ENCODE peak calls at places on chromosome 3, in ten cellular contexts. One of them, this sample, is unnamed. For H3K4me1 and H3K27me3, the result is how much of the 10 kb centered on the place peaks cover.

GRCh38 chr3:52280046-52280445 is 1.6 kb upstream of the WDR82 start:
- DNase-seq in GM23248: peak
- DNase-seq in psoas muscle: no peak
- DNase-seq in neural progenitor cell: peak
- DNase-seq in lower lobe of right lung: no peak
- DNase-seq in PC-9: no peak
- DNase-seq in SK-N-SH: peak
- DNase-seq in right cardiac atrium: no peak
- DNase-seq in cardiac muscle cell: peak
- DNase-seq in adrenal gland: no peak
- DNase-seq in this sample: no peak

GRCh38 chr3:142857056-142857455 is 31.8 kb downstream of the PCOLCE2 start:
- DNase-seq in GM23248: peak
- DNase-seq in psoas muscle: peak
- DNase-seq in neural progenitor cell: peak
- DNase-seq in lower lobe of right lung: no peak
- DNase-seq in PC-9: no peak
- DNase-seq in SK-N-SH: peak
- DNase-seq in right cardiac atrium: peak
- DNase-seq in cardiac muscle cell: peak
- DNase-seq in adrenal gland: peak
- DNase-seq in this sample: no peak

GRCh38 chr3:131067983-131068382 is 41.3 kb downstream of the NEK11 start:
- DNase-seq in GM23248: no peak
- DNase-seq in psoas muscle: no peak
- DNase-seq in neural progenitor cell: no peak
- DNase-seq in lower lobe of right lung: no peak
- DNase-seq in PC-9: no peak
- DNase-seq in SK-N-SH: no peak
- DNase-seq in right cardiac atrium: no peak
- DNase-seq in cardiac muscle cell: no peak
- DNase-seq in adrenal gland: no peak
- DNase-seq in this sample: no peak

GRCh38 chr3:15206662-15207576 is 873 bp downstream of the CAPN7 start:
- DNase-seq in GM23248: peak
- DNase-seq in psoas muscle: peak
- DNase-seq in neural progenitor cell: peak
- DNase-seq in lower lobe of right lung: peak
- DNase-seq in PC-9: peak
- DNase-seq in SK-N-SH: peak
- DNase-seq in right cardiac atrium: no peak
- DNase-seq in cardiac muscle cell: peak
- DNase-seq in adrenal gland: peak
- DNase-seq in this sample: no peak

GRCh38 chr3:70856414-70857162 is 544.1 kb upstream of the MDFIC2 start:
- DNase-seq in GM23248: peak
- DNase-seq in psoas muscle: no peak
- DNase-seq in neural progenitor cell: no peak
- DNase-seq in lower lobe of right lung: no peak
- DNase-seq in PC-9: no peak
- DNase-seq in SK-N-SH: no peak
- DNase-seq in right cardiac atrium: no peak
- DNase-seq in cardiac muscle cell: no peak
- DNase-seq in adrenal gland: no peak
- DNase-seq in this sample: no peak

GRCh38 chr3:122233109-122233952 is 49.9 kb downstream of the CASR start:
- DNase-seq in GM23248: no peak
- DNase-seq in psoas muscle: no peak
- DNase-seq in neural progenitor cell: no peak
- DNase-seq in lower lobe of right lung: peak
- DNase-seq in PC-9: no peak
- DNase-seq in SK-N-SH: no peak
- DNase-seq in right cardiac atrium: peak
- DNase-seq in cardiac muscle cell: no peak
- DNase-seq in adrenal gland: peak
- DNase-seq in this sample: no peak

GRCh38 chr3:141816958-141817357 is 53.8 kb downstream of the GRK7 start:
- DNase-seq in GM23248: peak
- DNase-seq in psoas muscle: no peak
- DNase-seq in neural progenitor cell: no peak
- DNase-seq in lower lobe of right lung: no peak
- DNase-seq in PC-9: no peak
- DNase-seq in SK-N-SH: no peak
- DNase-seq in right cardiac atrium: no peak
- DNase-seq in cardiac muscle cell: no peak
- DNase-seq in adrenal gland: no peak
- DNase-seq in this sample: no peak

GRCh38 chr3:140424211-140424610 is 253.7 kb upstream of the TRIM42 start:
- DNase-seq in GM23248: peak
- DNase-seq in psoas muscle: no peak
- DNase-seq in neural progenitor cell: no peak
- DNase-seq in lower lobe of right lung: no peak
- DNase-seq in PC-9: no peak
- DNase-seq in SK-N-SH: no peak
- DNase-seq in right cardiac atrium: no peak
- DNase-seq in cardiac muscle cell: no peak
- DNase-seq in adrenal gland: no peak
- DNase-seq in this sample: no peak

GRCh38 chr3:147890114-147890513 is 480.9 kb downstream of the ZIC1 start:
- DNase-seq in GM23248: no peak
- DNase-seq in psoas muscle: no peak
- DNase-seq in neural progenitor cell: no peak
- DNase-seq in lower lobe of right lung: no peak
- DNase-seq in PC-9: no peak
- DNase-seq in SK-N-SH: no peak
- DNase-seq in right cardiac atrium: no peak
- DNase-seq in cardiac muscle cell: no peak
- DNase-seq in adrenal gland: no peak
- DNase-seq in this sample: no peak

GRCh38 chr3:188220097-188220788 is 66.3 kb downstream of the LPP start:
- DNase-seq in GM23248: peak
- DNase-seq in psoas muscle: no peak
- DNase-seq in neural progenitor cell: no peak
- DNase-seq in lower lobe of right lung: no peak
- DNase-seq in PC-9: no peak
- DNase-seq in SK-N-SH: no peak
- DNase-seq in right cardiac atrium: no peak
- DNase-seq in cardiac muscle cell: no peak
- DNase-seq in adrenal gland: no peak
- DNase-seq in this sample: no peak

GRCh38 chr3:188219147-188219546 is 65.2 kb downstream of the LPP start:
- DNase-seq in GM23248: no peak
- DNase-seq in psoas muscle: no peak
- DNase-seq in neural progenitor cell: no peak
- DNase-seq in lower lobe of right lung: no peak
- DNase-seq in PC-9: no peak
- DNase-seq in SK-N-SH: no peak
- DNase-seq in right cardiac atrium: no peak
- DNase-seq in cardiac muscle cell: no peak
- DNase-seq in adrenal gland: no peak
- DNase-seq in this sample: no peak

GRCh38 chr3:188217011-188217463 is 63.1 kb downstream of the LPP start:
- DNase-seq in GM23248: no peak
- DNase-seq in psoas muscle: no peak
- DNase-seq in neural progenitor cell: no peak
- DNase-seq in lower lobe of right lung: no peak
- DNase-seq in PC-9: no peak
- DNase-seq in SK-N-SH: no peak
- DNase-seq in right cardiac atrium: no peak
- DNase-seq in cardiac muscle cell: no peak
- DNase-seq in adrenal gland: no peak
- DNase-seq in this sample: no peak

GRCh38 chr3:188218571-188218970 is 64.6 kb downstream of the LPP start:
- DNase-seq in GM23248: no peak
- DNase-seq in psoas muscle: no peak
- DNase-seq in neural progenitor cell: no peak
- DNase-seq in lower lobe of right lung: no peak
- DNase-seq in PC-9: no peak
- DNase-seq in SK-N-SH: no peak
- DNase-seq in right cardiac atrium: no peak
- DNase-seq in cardiac muscle cell: no peak
- DNase-seq in adrenal gland: no peak
- DNase-seq in this sample: no peak

GRCh38 chr3:188217681-188218080 is 63.7 kb downstream of the LPP start:
- DNase-seq in GM23248: no peak
- DNase-seq in psoas muscle: no peak
- DNase-seq in neural progenitor cell: no peak
- DNase-seq in lower lobe of right lung: no peak
- DNase-seq in PC-9: no peak
- DNase-seq in SK-N-SH: no peak
- DNase-seq in right cardiac atrium: no peak
- DNase-seq in cardiac muscle cell: no peak
- DNase-seq in adrenal gland: no peak
- DNase-seq in this sample: no peak
- H3K4me1 ChIP-seq in GM23248: under half
- H3K4me1 ChIP-seq in psoas muscle: under half
- H3K4me1 ChIP-seq in neural progenitor cell: under half
- H3K4me1 ChIP-seq in lower lobe of right lung: under half
- H3K4me1 ChIP-seq in PC-9: under half
- H3K4me1 ChIP-seq in SK-N-SH: under half
- H3K4me1 ChIP-seq in right cardiac atrium: under half
- H3K4me1 ChIP-seq in cardiac muscle cell: under half
- H3K4me1 ChIP-seq in adrenal gland: under half
- H3K4me1 ChIP-seq in this sample: under half

GRCh38 chr3:181615666-181616065 is 96.1 kb upstream of the SOX2 start:
- DNase-seq in GM23248: no peak
- DNase-seq in psoas muscle: no peak
- DNase-seq in neural progenitor cell: no peak
- DNase-seq in lower lobe of right lung: no peak
- DNase-seq in PC-9: no peak
- DNase-seq in SK-N-SH: no peak
- DNase-seq in right cardiac atrium: no peak
- DNase-seq in cardiac muscle cell: no peak
- DNase-seq in adrenal gland: no peak
- DNase-seq in this sample: no peak

GRCh38 chr3:181614878-181615277 is 96.8 kb upstream of the SOX2 start:
- DNase-seq in GM23248: no peak
- DNase-seq in psoas muscle: no peak
- DNase-seq in neural progenitor cell: no peak
- DNase-seq in lower lobe of right lung: no peak
- DNase-seq in PC-9: no peak
- DNase-seq in SK-N-SH: no peak
- DNase-seq in right cardiac atrium: no peak
- DNase-seq in cardiac muscle cell: no peak
- DNase-seq in adrenal gland: no peak
- DNase-seq in this sample: no peak

GRCh38 chr3:181610973-181611265 is 100.8 kb upstream of the SOX2 start:
- DNase-seq in GM23248: no peak
- DNase-seq in psoas muscle: no peak
- DNase-seq in neural progenitor cell: no peak
- DNase-seq in lower lobe of right lung: no peak
- DNase-seq in PC-9: no peak
- DNase-seq in SK-N-SH: no peak
- DNase-seq in right cardiac atrium: no peak
- DNase-seq in cardiac muscle cell: no peak
- DNase-seq in adrenal gland: no peak
- DNase-seq in this sample: no peak

GRCh38 chr3:181613813-181614212 is 97.9 kb upstream of the SOX2 start:
- DNase-seq in GM23248: no peak
- DNase-seq in psoas muscle: no peak
- DNase-seq in neural progenitor cell: no peak
- DNase-seq in lower lobe of right lung: no peak
- DNase-seq in PC-9: no peak
- DNase-seq in SK-N-SH: no peak
- DNase-seq in right cardiac atrium: no peak
- DNase-seq in cardiac muscle cell: no peak
- DNase-seq in adrenal gland: no peak
- DNase-seq in this sample: no peak

DNA sequence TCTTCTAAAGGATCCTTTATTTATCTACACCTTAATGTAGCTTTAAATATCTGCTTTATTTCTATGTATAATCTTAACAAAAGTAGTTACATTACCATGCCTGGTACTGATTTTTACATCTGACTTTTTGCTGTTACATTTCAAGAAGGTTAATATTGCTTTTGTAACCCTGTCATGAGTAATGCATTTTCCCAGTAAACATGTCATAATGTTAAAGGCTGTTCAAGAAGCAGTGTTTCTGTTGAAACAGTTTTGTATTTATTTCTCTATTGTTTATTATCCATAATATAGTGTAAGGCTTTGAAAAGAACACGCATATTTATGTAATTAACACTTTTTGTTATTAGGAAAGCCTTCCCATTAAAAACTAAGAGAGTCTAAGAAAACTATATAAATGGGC is 98.5 kb upstream of the SOX2 start:
- DNase-seq in GM23248: no peak
- DNase-seq in psoas muscle: no peak
- DNase-seq in neural progenitor cell: no peak
- DNase-seq in lower lobe of right lung: no peak
- DNase-seq in PC-9: no peak
- DNase-seq in SK-N-SH: no peak
- DNase-seq in right cardiac atrium: no peak
- DNase-seq in cardiac muscle cell: no peak
- DNase-seq in adrenal gland: no peak
- DNase-seq in this sample: no peak
- H3K4me3 ChIP-seq in GM23248: no peak
- H3K4me3 ChIP-seq in psoas muscle: no peak
- H3K4me3 ChIP-seq in neural progenitor cell: peak
- H3K4me3 ChIP-seq in lower lobe of right lung: no peak
- H3K4me3 ChIP-seq in PC-9: no peak
- H3K4me3 ChIP-seq in SK-N-SH: no peak
- H3K4me3 ChIP-seq in right cardiac atrium: no peak
- H3K4me3 ChIP-seq in cardiac muscle cell: no peak
- H3K4me3 ChIP-seq in adrenal gland: no peak
- H3K4me3 ChIP-seq in this sample: no peak

GRCh38 chr3:127134887-127135240 is 58.1 kb upstream of the PRR23E start:
- DNase-seq in GM23248: no peak
- DNase-seq in psoas muscle: no peak
- DNase-seq in neural progenitor cell: no peak
- DNase-seq in lower lobe of right lung: no peak
- DNase-seq in PC-9: no peak
- DNase-seq in SK-N-SH: no peak
- DNase-seq in right cardiac atrium: no peak
- DNase-seq in cardiac muscle cell: no peak
- DNase-seq in adrenal gland: no peak
- DNase-seq in this sample: no peak
- H3K27me3 ChIP-seq in GM23248: under half
- H3K27me3 ChIP-seq in psoas muscle: under half
- H3K27me3 ChIP-seq in neural progenitor cell: under half
- H3K27me3 ChIP-seq in lower lobe of right lung: under half
- H3K27me3 ChIP-seq in PC-9: under half
- H3K27me3 ChIP-seq in SK-N-SH: under half
- H3K27me3 ChIP-seq in right cardiac atrium: under half
- H3K27me3 ChIP-seq in cardiac muscle cell: under half
- H3K27me3 ChIP-seq in adrenal gland: under half
- H3K27me3 ChIP-seq in this sample: under half

DNA sequence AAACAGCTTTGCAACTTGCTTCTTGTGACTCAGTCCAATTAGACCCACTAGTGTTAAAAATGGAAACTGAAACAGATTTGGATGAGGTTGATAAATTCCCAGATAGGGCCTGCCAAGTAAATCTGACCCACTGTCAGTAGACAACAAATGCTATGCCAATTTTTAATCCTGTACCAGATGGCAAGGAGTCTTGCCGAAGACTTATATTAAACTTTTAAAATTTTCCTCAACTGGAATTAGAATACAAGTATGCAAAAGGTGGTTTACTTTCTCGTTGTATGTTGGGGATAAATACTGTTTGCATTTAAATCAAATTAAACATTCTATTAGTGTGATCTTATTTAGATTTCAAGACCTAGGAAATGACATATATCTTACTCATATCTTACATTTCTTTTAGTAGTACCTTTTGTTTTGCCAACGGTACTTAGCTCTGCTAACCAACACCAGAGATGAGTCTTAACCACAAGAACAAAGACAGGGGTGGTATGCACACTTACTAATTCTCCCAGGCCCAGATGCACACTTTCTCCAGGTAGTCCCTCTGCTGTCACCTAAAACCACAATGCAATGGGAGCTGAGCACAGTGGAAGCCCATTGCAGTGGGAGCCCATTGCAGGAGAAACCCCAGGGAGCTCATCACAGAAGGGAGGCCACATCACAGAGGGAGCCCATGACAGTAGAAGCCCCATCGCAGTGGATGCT is 77.8 kb downstream of the WWTR1 start:
- DNase-seq in GM23248: peak
- DNase-seq in psoas muscle: no peak
- DNase-seq in neural progenitor cell: no peak
- DNase-seq in lower lobe of right lung: no peak
- DNase-seq in PC-9: peak
- DNase-seq in SK-N-SH: no peak
- DNase-seq in right cardiac atrium: no peak
- DNase-seq in cardiac muscle cell: no peak
- DNase-seq in adrenal gland: no peak
- DNase-seq in this sample: peak
- H3K4me1 ChIP-seq in GM23248: half or more
- H3K4me1 ChIP-seq in psoas muscle: half or more
- H3K4me1 ChIP-seq in neural progenitor cell: under half
- H3K4me1 ChIP-seq in lower lobe of right lung: half or more
- H3K4me1 ChIP-seq in PC-9: half or more
- H3K4me1 ChIP-seq in SK-N-SH: half or more
- H3K4me1 ChIP-seq in right cardiac atrium: under half
- H3K4me1 ChIP-seq in cardiac muscle cell: under half
- H3K4me1 ChIP-seq in adrenal gland: half or more
- H3K4me1 ChIP-seq in this sample: half or more

This sample was measured in Panc1.